ENCODE peak calls at places on chromosome 10, in seven cellular contexts. F is heart right ventricle, U is HFFc6, R is uterus, H is brain microvascular endothelial cell, G is endothelial cell, E is WTC11. Q is an unnamed sample.

GRCh38 chr10:8026349-8027259 is 27.9 kb upstream of the GATA3 start:
- DNase-seq in U (no peak), R (no peak), E (no peak), F (no peak), H (no peak), G (no peak), Q (no peak)

GRCh38 chr10:97355571-97355975 is 21.0 kb upstream of the FRAT2 start:
- DNase-seq in F (no peak), G (peak), H (no peak), R (no peak), E (peak), U (no peak), Q (no peak)

GRCh38 chr10:123559066-123559822 is 106.9 kb upstream of the GPR26 start:
- DNase-seq in R (peak), H (peak), E (peak), F (peak), G (peak), U (peak), Q (peak)

GRCh38 chr10:80713398-80713928 is 175.8 kb downstream of the SH2D4B start:
- DNase-seq in F (no peak), U (no peak), E (no peak), R (no peak), H (no peak), G (no peak), Q (no peak)

GRCh38 chr10:75110006-75110632 is 1.3 kb upstream of the SAMD8 start:
- DNase-seq in R (no peak), U (no peak), E (no peak), H (no peak), F (no peak), G (no peak), Q (no peak)

GRCh38 chr10:91077549-91078017 is 142.9 kb upstream of the PCGF5 start:
- DNase-seq in R (peak), U (no peak), G (no peak), F (peak), H (peak), E (no peak), Q (no peak)

GRCh38 chr10:5502903-5503835 is 3.8 kb upstream of the CALML5 start:
- DNase-seq in R (no peak), E (no peak), H (no peak), F (no peak), G (no peak), U (no peak), Q (no peak)

GRCh38 chr10:12559578-12560178 is 210.3 kb downstream of the CAMK1D start:
- DNase-seq in U (no peak), R (no peak), H (no peak), G (no peak), F (no peak), E (no peak), Q (no peak)

GRCh38 chr10:78343266-78343665 is 309.6 kb downstream of the RPS24 start:
- DNase-seq in U (no peak), H (no peak), F (no peak), R (peak), G (no peak), E (no peak), Q (peak)

GRCh38 chr10:84783386-84783785 is 455.0 kb downstream of the CCSER2 start:
- DNase-seq in E (peak), F (no peak), R (no peak), G (peak), U (no peak), H (peak), Q (no peak)

GRCh38 chr10:132500781-132501415 is 36.7 kb upstream of the INPP5A start:
- DNase-seq in E (no peak), H (no peak), U (no peak), R (no peak), F (no peak), G (no peak), Q (no peak)

GRCh38 chr10:30915141-30915540 is 116.5 kb downstream of the ZNF438 start:
- DNase-seq in F (no peak), R (no peak), E (no peak), G (no peak), U (no peak), H (no peak), Q (no peak)

GRCh38 chr10:31599626-31600504 is 280.8 kb downstream of the ZEB1 start:
- DNase-seq in H (no peak), G (no peak), E (no peak), R (no peak), F (no peak), U (no peak), Q (no peak)

GRCh38 chr10:67772894-67773511 is 65.0 kb downstream of the DNAJC12 start:
- DNase-seq in F (no peak), H (peak), R (no peak), E (no peak), G (no peak), U (peak), Q (no peak)

GRCh38 chr10:71717756-71718065 is 1.9 kb downstream of the C10orf105 start:
- DNase-seq in H (no peak), R (no peak), U (no peak), G (no peak), E (no peak), F (no peak), Q (no peak)

GRCh38 chr10:71719464-71720303 is at the start of gene C10orf105:
- DNase-seq in G (no peak), F (no peak), U (no peak), R (no peak), E (peak), H (no peak), Q (no peak)

GRCh38 chr10:71717056-71717755 is 2.4 kb downstream of the C10orf105 start:
- DNase-seq in R (no peak), H (no peak), G (no peak), U (no peak), E (no peak), F (no peak), Q (no peak)

GRCh38 chr10:71719042-71719441 is 536 bp downstream of the C10orf105 start:
- DNase-seq in G (no peak), U (peak), H (no peak), R (peak), F (peak), E (no peak), Q (no peak)

DNA sequence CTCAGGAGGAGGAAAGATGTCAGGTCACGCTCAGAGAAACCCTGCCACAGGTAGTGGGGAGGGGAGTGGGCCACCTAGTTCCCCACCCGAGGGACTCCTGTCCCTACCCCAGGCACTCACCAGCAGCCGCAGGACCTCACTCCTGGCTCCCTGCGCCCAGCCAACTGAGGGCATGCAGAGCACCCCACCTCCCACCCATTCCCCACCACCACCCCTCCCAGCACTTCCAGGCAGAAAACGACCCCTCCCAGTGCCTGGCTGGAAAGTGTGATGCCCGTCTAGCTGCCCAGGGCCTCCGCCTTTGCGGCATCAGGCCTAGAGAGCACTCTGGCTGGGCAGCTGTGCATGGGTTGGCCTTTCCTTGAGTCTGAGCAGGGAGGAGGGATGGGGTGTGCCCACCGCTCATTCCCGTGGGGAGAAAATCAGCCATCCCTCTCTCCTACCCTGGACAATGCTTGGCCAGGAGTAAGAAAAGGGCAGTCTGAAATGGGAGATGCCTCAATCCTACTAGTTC is 1.4 kb downstream of the C10orf105 start:
- DNase-seq in G (no peak), R (no peak), H (no peak), U (no peak), F (no peak), E (no peak), Q (no peak)
- TF ChIP-seq CTCF in G (no peak), R (no peak), H (no peak), U (no peak), F (no peak), E (no peak), Q (no peak)

DNA sequence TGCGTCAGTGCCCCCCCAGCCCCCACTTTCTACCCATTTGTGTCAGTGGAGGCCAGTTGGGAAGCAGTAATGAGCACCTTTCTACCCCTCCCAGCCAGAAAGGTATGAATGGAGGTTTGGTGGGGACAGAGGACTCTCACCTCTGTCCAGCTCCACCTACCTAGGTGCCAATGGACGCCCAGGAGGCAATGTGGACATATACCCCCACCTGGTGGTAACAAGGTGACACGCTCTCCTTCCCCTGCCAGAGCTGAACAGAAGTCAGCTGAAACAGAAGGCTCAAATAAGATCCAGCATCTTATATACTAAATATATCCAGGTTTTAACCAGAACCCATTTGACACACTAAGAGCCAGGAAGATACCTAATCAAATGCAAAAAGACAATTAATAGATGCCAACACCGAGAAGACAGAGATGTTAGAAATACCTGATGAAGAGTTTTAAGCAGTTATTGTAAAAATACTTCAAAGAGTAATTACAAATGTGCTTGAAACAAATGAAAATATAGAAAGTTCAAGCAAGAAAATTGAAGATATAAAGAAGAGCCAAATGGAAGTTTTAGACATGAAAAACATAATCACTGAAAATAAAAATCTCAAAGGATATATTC is 18.4 kb upstream of the SORCS3 start:
- DNase-seq in H (peak), G (peak), U (no peak), E (peak), R (no peak), F (no peak), Q (no peak)
- TF ChIP-seq CTCF in H (peak), G (peak), U (peak), E (peak), R (no peak), F (no peak), Q (no peak)

DNA sequence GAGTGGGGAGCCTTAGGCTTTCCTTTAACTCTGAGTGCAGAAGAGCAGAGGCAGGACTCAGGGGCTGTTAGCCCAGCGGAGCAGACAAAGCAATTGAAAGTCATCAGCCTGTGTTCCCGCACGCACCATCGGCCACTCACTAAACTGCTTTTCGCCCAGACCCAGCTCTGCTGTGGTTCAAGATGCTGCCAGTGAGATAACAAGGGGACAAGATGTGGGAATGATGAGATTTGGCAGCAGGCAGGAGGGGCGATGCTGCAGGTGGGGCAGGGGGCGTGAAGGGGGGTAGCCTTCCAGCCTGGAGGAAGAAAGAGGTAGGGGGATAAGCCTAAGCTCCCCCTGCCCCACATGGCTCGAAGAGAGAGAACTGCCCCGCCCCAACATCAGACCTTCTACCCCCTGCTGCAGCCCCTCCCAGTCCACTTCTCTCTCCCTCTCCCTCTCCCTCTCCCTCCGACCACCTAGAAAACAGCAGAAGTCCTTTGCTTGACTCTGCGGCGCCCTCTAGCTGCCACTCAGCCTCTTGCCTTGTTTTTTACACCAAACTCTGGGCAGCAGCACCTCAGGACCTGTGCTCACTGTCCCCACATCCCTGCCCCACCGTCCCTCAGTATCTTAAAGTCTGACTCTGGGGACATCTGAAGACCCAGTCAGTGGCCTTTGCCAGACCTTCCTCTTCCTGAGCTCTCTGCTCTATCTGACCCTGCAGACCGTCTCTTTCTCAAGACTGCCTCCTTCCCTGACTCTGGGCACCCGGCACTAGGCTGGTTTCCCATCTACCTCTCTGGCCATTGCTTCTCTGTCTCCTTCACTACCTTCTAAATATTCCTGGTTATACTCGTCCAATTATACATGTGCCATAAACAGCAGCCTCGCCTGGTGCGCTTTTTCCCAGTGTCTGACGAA is 110.5 kb downstream of the C10orf105 start:
- DNase-seq in U (peak), F (peak), R (peak), E (peak), H (peak), G (peak), Q (peak)
- TF ChIP-seq CTCF in U (peak), F (peak), R (peak), E (peak), H (peak), G (peak), Q (peak)

GRCh38 chr10:122052702-122053101 is 63.7 kb downstream of the TACC2 start:
- DNase-seq in E (no peak), G (no peak), F (no peak), U (no peak), R (no peak), H (no peak), Q (no peak)

GRCh38 chr10:122050811-122051210 is 61.8 kb downstream of the TACC2 start:
- DNase-seq in R (no peak), F (no peak), H (no peak), G (no peak), E (no peak), U (no peak), Q (no peak)

GRCh38 chr10:122053314-122053713 is 64.4 kb downstream of the TACC2 start:
- DNase-seq in G (no peak), H (no peak), F (no peak), R (no peak), U (no peak), E (no peak), Q (no peak)

GRCh38 chr10:122050316-122050715 is 61.4 kb downstream of the TACC2 start:
- DNase-seq in E (no peak), G (no peak), R (no peak), H (no peak), F (no peak), U (no peak), Q (no peak)

DNA sequence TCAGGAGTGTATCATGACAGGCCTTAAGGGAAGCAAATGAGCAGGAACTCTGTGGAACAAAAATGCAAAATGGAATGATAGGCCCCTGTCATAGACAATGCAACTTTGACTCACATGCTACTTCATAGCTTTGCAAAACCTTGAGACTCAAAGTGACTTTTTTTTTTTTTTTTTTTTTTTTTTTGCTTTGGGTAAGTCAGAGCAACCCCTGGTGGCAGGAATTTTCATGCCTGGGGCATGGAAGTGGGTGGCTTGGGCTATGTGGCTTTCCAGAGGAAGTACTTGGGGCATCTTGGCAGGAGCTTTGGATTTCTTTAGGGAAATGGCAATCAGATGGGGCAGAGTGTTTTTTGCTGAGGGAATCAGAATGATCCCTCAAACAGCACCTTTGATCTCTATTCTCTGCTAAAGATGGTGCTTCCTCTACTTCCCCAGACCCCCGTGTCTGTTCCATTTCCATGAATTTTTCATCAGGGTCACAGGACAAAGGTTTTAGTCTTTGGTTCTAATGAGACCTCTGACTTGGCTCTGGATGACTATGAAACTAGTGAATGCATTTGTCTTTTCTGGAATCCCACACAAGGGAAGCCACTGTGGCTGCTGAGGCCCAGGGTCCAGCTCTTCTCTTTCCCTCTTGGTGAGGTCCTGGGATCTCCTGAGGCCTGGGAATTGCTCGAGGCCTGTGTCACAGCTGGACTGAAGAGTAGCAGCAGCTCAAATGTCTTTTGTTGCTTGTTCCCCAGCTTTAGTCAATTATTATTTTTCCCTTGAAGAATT is 62.8 kb downstream of the TACC2 start:
- DNase-seq in R (peak), F (peak), E (peak), U (peak), H (peak), G (peak), Q (no peak)
- TF ChIP-seq CTCF in R (peak), F (peak), E (peak), U (peak), H (peak), G (peak), Q (no peak)

DNA sequence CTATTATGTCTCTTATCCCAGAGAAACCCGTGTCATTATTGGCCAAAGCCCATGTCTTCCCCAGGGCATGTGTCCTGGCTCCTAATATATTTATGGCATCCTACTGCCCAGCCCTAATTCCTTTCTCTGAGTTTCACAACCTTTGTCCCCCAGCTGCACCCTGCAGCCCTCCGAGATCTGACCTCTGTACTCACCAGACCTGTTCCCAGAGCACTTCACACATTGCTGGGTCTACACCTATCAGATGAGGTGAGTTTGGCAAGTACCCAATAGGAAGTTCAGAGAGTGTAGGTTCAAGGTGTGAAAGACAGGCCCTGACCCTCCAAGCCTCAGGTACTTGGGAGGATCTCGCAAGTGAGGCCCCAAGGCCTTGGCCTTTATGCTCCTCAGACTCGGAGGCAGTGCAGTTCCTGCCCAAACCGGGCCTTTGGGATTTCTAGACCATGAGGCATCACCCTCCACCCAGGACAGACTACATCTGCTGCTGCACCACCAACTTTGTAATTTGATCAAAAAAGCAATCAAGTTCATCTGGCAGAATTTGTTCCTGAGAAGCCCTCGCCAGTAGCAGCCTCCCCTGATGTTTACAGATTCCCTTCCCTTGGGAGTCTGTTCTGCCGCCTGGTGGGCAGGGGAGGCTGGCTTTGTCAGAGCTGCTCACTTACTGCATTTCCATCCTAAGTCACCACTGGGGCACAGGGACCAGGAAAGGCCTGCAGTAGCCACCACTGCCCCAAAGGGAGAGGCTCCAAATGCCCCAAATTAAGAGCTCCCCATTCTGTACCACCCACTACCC is 2.2 kb downstream of the CAMK2G start:
- DNase-seq in F (no peak), G (no peak), R (no peak), U (peak), H (peak), E (no peak), Q (no peak)
- TF ChIP-seq CTCF in F (no peak), G (no peak), R (peak), U (peak), H (peak), E (no peak), Q (no peak)

GRCh38 chr10:86829472-86829871 is 73.1 kb downstream of the BMPR1A start:
- DNase-seq in H (no peak), F (no peak), G (no peak), R (no peak), E (no peak), U (no peak), Q (no peak)
- TF ChIP-seq CTCF in H (no peak), F (no peak), G (no peak), R (no peak), E (no peak), U (no peak), Q (no peak)

Q was measured in natural killer cell.